ENCODE peak calls at places on chromosomes 12 and 14, in six cellular contexts. A is sigmoid colon, D is choroid plexus epithelial cell, T is left ventricle myocardium superior, M is NAMALWA, F is NCI-H1694. E is an unnamed sample.

GRCh38 chr12:52499836-52500560 is 6.9 kb upstream of the KRT6A start:
- DNase-seq in A (no peak), D (peak), T (no peak), M (no peak), F (no peak), E (peak)

GRCh38 chr14:98886982-98887381 is 385.0 kb downstream of the BCL11B start:
- DNase-seq in A (no peak), D (no peak), T (no peak), M (no peak), F (no peak), E (no peak)

GRCh38 chr12:20646239-20646827 is 48.8 kb upstream of the SLCO1C1 start:
- DNase-seq in A (no peak), D (peak), T (no peak), M (peak), F (peak), E (peak)

GRCh38 chr14:102900631-102901571 is 21.6 kb upstream of the AMN start:
- DNase-seq in A (no peak), D (no peak), T (no peak), M (peak), F (no peak), E (no peak)

GRCh38 chr12:63151061-63151897 is at the start of gene AVPR1A:
- DNase-seq in A (no peak), D (peak), T (no peak), M (no peak), F (no peak), E (peak)

GRCh38 chr14:72758420-72758819 is 135.5 kb downstream of the DPF3 start:
- DNase-seq in A (no peak), D (no peak), T (no peak), M (no peak), F (no peak), E (no peak)

GRCh38 chr14:68820536-68820935 is 27.7 kb upstream of the ZFP36L1 start:
- DNase-seq in A (no peak), D (no peak), T (no peak), M (no peak), F (no peak), E (no peak)

GRCh38 chr12:119649202-119649808 is 18.6 kb upstream of the PRKAB1 start:
- DNase-seq in A (no peak), D (peak), T (no peak), M (peak), F (no peak), E (peak)

GRCh38 chr12:13539051-13539450 is 342.5 kb downstream of the EMP1 start:
- DNase-seq in A (no peak), D (no peak), T (no peak), M (no peak), F (no peak), E (no peak)

GRCh38 chr14:91870001-91870400 is 2.7 kb upstream of the TC2N start:
- DNase-seq in A (no peak), D (no peak), T (no peak), M (no peak), F (no peak), E (no peak)

GRCh38 chr14:59189281-59189821 is 884 bp downstream of the DAAM1 start:
- DNase-seq in A (no peak), D (peak), T (peak), M (peak), F (no peak), E (no peak)

GRCh38 chr14:64923015-64923414 is 8.8 kb downstream of the CHURC1 start:
- DNase-seq in A (no peak), D (no peak), T (no peak), M (no peak), F (no peak), E (no peak)

GRCh38 chr14:74579447-74580274 is 32.4 kb downstream of the LTBP2 start:
- DNase-seq in A (peak), D (peak), T (no peak), M (no peak), F (no peak), E (peak)

GRCh38 chr12:42696424-42697149 is 107.0 kb upstream of the PRICKLE1 start:
- DNase-seq in A (peak), D (peak), T (peak), M (no peak), F (no peak), E (peak)

GRCh38 chr12:80031229-80031628 is 68.1 kb upstream of the OTOGL start:
- DNase-seq in A (no peak), D (no peak), T (no peak), M (peak), F (no peak), E (no peak)

GRCh38 chr12:41055875-41056577 is 132.1 kb upstream of the PDZRN4 start:
- DNase-seq in A (no peak), D (peak), T (no peak), M (no peak), F (no peak), E (peak)

GRCh38 chr12:124406043-124406442 is 111.2 kb downstream of the RFLNA start:
- DNase-seq in A (no peak), D (no peak), T (no peak), M (no peak), F (no peak), E (no peak)

GRCh38 chr12:118391836-118392235 is 15.5 kb downstream of the SUDS3 start:
- DNase-seq in A (no peak), D (no peak), T (no peak), M (no peak), F (no peak), E (no peak)

GRCh38 chr12:111202237-111202592 is 166.7 kb downstream of the PHETA1 start:
- DNase-seq in A (no peak), D (no peak), T (no peak), M (no peak), F (no peak), E (no peak)

GRCh38 chr12:92574046-92574783 is 128.6 kb upstream of the PLEKHG7 start:
- DNase-seq in A (no peak), D (peak), T (no peak), M (peak), F (peak), E (peak)

GRCh38 chr14:91244501-91244901 is at the start of gene GPR68:
- DNase-seq in A (peak), D (peak), T (peak), M (no peak), F (peak), E (peak)

GRCh38 chr14:35406811-35407630 is 2.5 kb upstream of the NFKBIA start:
- DNase-seq in A (peak), D (peak), T (no peak), M (peak), F (peak), E (peak)

GRCh38 chr12:132955094-132955932 is 793 bp downstream of the ZNF605 start:
- DNase-seq in A (peak), D (peak), T (peak), M (peak), F (no peak), E (peak)

GRCh38 chr12:5377997-5378596 is 53.8 kb upstream of the NTF3 start:
- DNase-seq in A (peak), D (no peak), T (no peak), M (no peak), F (no peak), E (no peak)

E was measured in astrocyte of the spinal cord.